ENCODE peak calls at places on chromosome 2, in five cellular contexts. I is endothelial cell, J is H7, X is fibroblast of lung, F is G401. C is an unnamed sample.

GRCh38 chr2:187936228-187936627 is 355.4 kb upstream of the GULP1 start:
- DNase-seq in J (no peak), X (no peak), I (no peak), F (no peak), C (no peak)

GRCh38 chr2:228522276-228522675 is 340.8 kb upstream of the SPHKAP start:
- DNase-seq in I (no peak), F (no peak), J (no peak), X (no peak), C (no peak)

GRCh38 chr2:161625996-161626395 is 1.8 kb downstream of the SLC4A10 start:
- DNase-seq in X (no peak), I (no peak), J (no peak), F (no peak), C (no peak)

GRCh38 chr2:238105506-238106338 is 5.6 kb downstream of the ESPNL start:
- DNase-seq in I (no peak), F (no peak), J (peak; percentile 53), X (no peak), C (no peak)

GRCh38 chr2:71631411-71631931 is 178.1 kb downstream of the DYSF start:
- DNase-seq in I (no peak), F (no peak), X (no peak), J (peak; percentile 34), C (no peak)

GRCh38 chr2:120675460-120676130 is 60.1 kb upstream of the GLI2 start:
- DNase-seq in X (peak; percentile 61), F (no peak), I (peak; percentile 78), J (peak; percentile 95), C (peak; percentile 25)

GRCh38 chr2:53259395-53260009 is 508.1 kb upstream of the CHAC2 start:
- DNase-seq in J (no peak), I (no peak), F (no peak), X (no peak), C (no peak)

GRCh38 chr2:68284896-68285295 is 32.6 kb upstream of the PPP3R1 start:
- DNase-seq in I (no peak), F (peak; percentile 25), J (peak; percentile 36), X (peak; percentile 87), C (no peak)

GRCh38 chr2:148350211-148350610 is 294.3 kb upstream of the EPC2 start:
- DNase-seq in F (no peak), X (no peak), I (no peak), J (no peak), C (no peak)

GRCh38 chr2:120654383-120655134 is 81.1 kb upstream of the GLI2 start:
- DNase-seq in J (peak; percentile 93), F (no peak), I (no peak), X (no peak), C (no peak)

GRCh38 chr2:167509585-167509984 is 621.3 kb downstream of the XIRP2 start:
- DNase-seq in J (peak; percentile 13), I (peak; percentile 5), X (peak; percentile 68), F (no peak), C (peak; percentile 80)

GRCh38 chr2:179749210-179749609 is 112.2 kb downstream of the ZNF385B start:
- DNase-seq in I (no peak), F (no peak), J (no peak), X (peak; percentile 82), C (peak; percentile 13)

GRCh38 chr2:48257456-48257855 is 272.5 kb upstream of the STON1 start:
- DNase-seq in F (no peak), J (no peak), X (no peak), I (no peak), C (no peak)

GRCh38 chr2:229488232-229488631 is 217.1 kb upstream of the PID1 start:
- DNase-seq in F (no peak), I (no peak), X (no peak), J (no peak), C (no peak)

GRCh38 chr2:78928502-78928901 is 97.0 kb upstream of the REG3G start:
- DNase-seq in J (no peak), I (no peak), X (no peak), F (no peak), C (no peak)

GRCh38 chr2:120632796-120633646 is 102.6 kb upstream of the GLI2 start:
- DNase-seq in X (no peak), F (no peak), J (peak; percentile 61), I (no peak), C (no peak)

GRCh38 chr2:131673400-131674173 is 145.9 kb downstream of the CCDC74A start:
- DNase-seq in X (peak; percentile 59), J (peak; percentile 79), F (peak; percentile 56), I (peak; percentile 86), C (no peak)

GRCh38 chr2:62908145-62908544 is 142.5 kb upstream of the OTX1 start:
- DNase-seq in I (no peak), X (no peak), J (no peak), F (no peak), C (no peak)

GRCh38 chr2:46528880-46529279 is 49.5 kb downstream of the TMEM247 start:
- DNase-seq in I (no peak), F (no peak), J (no peak), X (no peak), C (no peak)

GRCh38 chr2:61853086-61853847 is 593 bp downstream of the FAM161A start:
- DNase-seq in I (no peak), F (peak; percentile 61), X (peak; percentile 52), J (no peak), C (no peak)

GRCh38 chr2:32715391-32715841 is 87.6 kb downstream of the TTC27 start:
- DNase-seq in F (no peak), J (no peak), I (no peak), X (no peak), C (no peak)

GRCh38 chr2:240916571-240917008 is 10.5 kb downstream of the CROCC2 start:
- DNase-seq in J (peak; percentile 94), X (peak; percentile 93), I (no peak), F (no peak), C (no peak)

GRCh38 chr2:241545523-241546473 is 12.7 kb upstream of the BOK start:
- DNase-seq in X (no peak), I (no peak), F (no peak), J (no peak), C (no peak)

GRCh38 chr2:119751706-119752105 is 8.0 kb upstream of the PTPN4 start:
- DNase-seq in J (no peak), F (no peak), X (no peak), I (no peak), C (no peak)

GRCh38 chr2:151766421-151767153 is 32.3 kb upstream of the NEB start:
- DNase-seq in X (no peak), I (no peak), F (no peak), J (no peak), C (no peak)

GRCh38 chr2:2565671-2566070 is 234.6 kb upstream of the MYT1L start:
- DNase-seq in J (no peak), F (no peak), I (no peak), X (no peak), C (no peak)

GRCh38 chr2:84793641-84794040 is 87.2 kb downstream of the TRABD2A start:
- DNase-seq in J (no peak), F (no peak), I (no peak), X (no peak), C (no peak)

C was measured in LNCaP clone FGC.